ENCODE peak calls at places on chromosomes 13 and 19, in five cellular contexts. B, W, N, O and Y are unnamed samples.

GRCh38 chr13:92566767-92567166 is 659.8 kb upstream of the GPC6 start:
- DNase-seq in B (no peak), W (no peak), N (no peak), O (no peak), Y (no peak)

GRCh38 chr13:112842343-112842856 is 126.6 kb upstream of the MCF2L start:
- DNase-seq in B (no peak), W (peak), N (peak), O (no peak), Y (no peak)

GRCh38 chr13:78972561-78972960 is 313.6 kb upstream of the OBI1 start:
- DNase-seq in B (no peak), W (no peak), N (no peak), O (no peak), Y (no peak)

GRCh38 chr13:34913040-34913439 is 29.0 kb upstream of the NBEA start:
- DNase-seq in B (no peak), W (peak), N (peak), O (no peak), Y (peak)

GRCh38 chr13:80939581-80939980 is 598.7 kb upstream of the SPRY2 start:
- DNase-seq in B (no peak), W (no peak), N (no peak), O (no peak), Y (no peak)

GRCh38 chr19:57720878-57721277 is 6.5 kb downstream of the ZNF671 start:
- DNase-seq in B (no peak), W (no peak), N (no peak), O (no peak), Y (no peak)

GRCh38 chr19:16402076-16402475 is 69.7 kb downstream of the EPS15L1 start:
- DNase-seq in B (no peak), W (no peak), N (no peak), O (no peak), Y (no peak)

GRCh38 chr13:97194473-97194872 is 27.7 kb upstream of the MBNL2 start:
- DNase-seq in B (no peak), W (peak), N (peak), O (no peak), Y (no peak)

GRCh38 chr19:17495639-17496265 is 15.7 kb upstream of the PGLS start:
- DNase-seq in B (no peak), W (no peak), N (no peak), O (no peak), Y (no peak)

GRCh38 chr13:33935969-33936368 is 118.0 kb downstream of the RFC3 start:
- DNase-seq in B (no peak), W (no peak), N (no peak), O (no peak), Y (no peak)

GRCh38 chr13:78160793-78161192 is 242.2 kb upstream of the EDNRB start:
- DNase-seq in B (peak), W (peak), N (no peak), O (no peak), Y (no peak)

GRCh38 chr13:24146961-24147569 is 13.5 kb upstream of the SPATA13 start:
- DNase-seq in B (no peak), W (peak), N (no peak), O (no peak), Y (no peak)

GRCh38 chr19:57078802-57079201 is 41.0 kb upstream of the USP29 start:
- DNase-seq in B (no peak), W (no peak), N (no peak), O (no peak), Y (no peak)

GRCh38 chr19:10701955-10702307 is 692 bp downstream of the QTRT1 start:
- DNase-seq in B (no peak), W (no peak), N (peak), O (no peak), Y (no peak)

GRCh38 chr13:65499251-65499650 is 1730.9 kb downstream of the PCDH9 start:
- DNase-seq in B (no peak), W (no peak), N (no peak), O (no peak), Y (no peak)

GRCh38 chr19:44113784-44114390 is 688 bp downstream of the ZNF225 start:
- DNase-seq in B (no peak), W (no peak), N (no peak), O (no peak), Y (no peak)

GRCh38 chr13:110683203-110683883 is 22.6 kb downstream of the CARS2 start:
- DNase-seq in B (no peak), W (peak), N (peak), O (peak), Y (no peak)

GRCh38 chr19:3538965-3539742 is at the start of gene TEKTIP1:
- DNase-seq in B (no peak), W (no peak), N (no peak), O (no peak), Y (no peak)

GRCh38 chr19:44662686-44663085 is 8.6 kb upstream of the CEACAM19 start:
- DNase-seq in B (no peak), W (peak), N (no peak), O (no peak), Y (no peak)

GRCh38 chr13:53018690-53019647 is 9.6 kb upstream of the OLFM4 start:
- DNase-seq in B (no peak), W (no peak), N (no peak), O (no peak), Y (no peak)

GRCh38 chr19:11261431-11261901 is 858 bp downstream of the DOCK6 start:
- DNase-seq in B (no peak), W (no peak), N (no peak), O (no peak), Y (no peak)

GRCh38 chr13:114298866-114299265 is 15.4 kb upstream of the CHAMP1 start:
- DNase-seq in B (no peak), W (no peak), N (no peak), O (no peak), Y (no peak)

GRCh38 chr13:20231839-20232555 is at the start of gene GJB6:
- DNase-seq in B (no peak), W (no peak), N (no peak), O (peak), Y (no peak)

GRCh38 chr13:38769526-38769925 is 82.6 kb downstream of the FREM2 start:
- DNase-seq in B (no peak), W (no peak), N (no peak), O (no peak), Y (no peak)

GRCh38 chr19:8367327-8368001 is 3.5 kb downstream of the ANGPTL4 start:
- DNase-seq in B (peak), W (peak), N (peak), O (no peak), Y (no peak)

GRCh38 chr19:33385956-33386355 is 12.4 kb downstream of the CEBPG start:
- DNase-seq in B (no peak), W (no peak), N (no peak), O (no peak), Y (no peak)

GRCh38 chr13:114032121-114032799 is 58.4 kb upstream of the C13orf46 start:
- DNase-seq in B (no peak), W (peak), N (peak), O (no peak), Y (no peak)

GRCh38 chr19:14786421-14786851 is 8.1 kb upstream of the ADGRE2 start:
- DNase-seq in B (no peak), W (peak), N (no peak), O (no peak), Y (no peak)

GRCh38 chr19:2254052-2254872 is 2.0 kb downstream of the JSRP1 start:
- DNase-seq in B (no peak), W (peak), N (peak), O (no peak), Y (no peak)

GRCh38 chr19:791605-792360 is 5.5 kb upstream of the PTBP1 start:
- DNase-seq in B (no peak), W (peak), N (no peak), O (no peak), Y (no peak)

GRCh38 chr19:790971-791604 is 6.2 kb upstream of the PTBP1 start:
- DNase-seq in B (no peak), W (no peak), N (no peak), O (no peak), Y (no peak)

GRCh38 chr19:794989-795658 is 2.1 kb upstream of the PTBP1 start:
- DNase-seq in B (no peak), W (no peak), N (no peak), O (no peak), Y (no peak)

GRCh38 chr19:793775-794174 is 3.5 kb upstream of the PTBP1 start:
- DNase-seq in B (no peak), W (no peak), N (no peak), O (no peak), Y (no peak)

GRCh38 chr19:792361-792885 is 4.8 kb upstream of the PTBP1 start:
- DNase-seq in B (no peak), W (no peak), N (no peak), O (no peak), Y (no peak)
- H3K4me3 ChIP-seq in B (no peak), W (no peak), N (no peak), O (no peak), Y (no peak)

DNA sequence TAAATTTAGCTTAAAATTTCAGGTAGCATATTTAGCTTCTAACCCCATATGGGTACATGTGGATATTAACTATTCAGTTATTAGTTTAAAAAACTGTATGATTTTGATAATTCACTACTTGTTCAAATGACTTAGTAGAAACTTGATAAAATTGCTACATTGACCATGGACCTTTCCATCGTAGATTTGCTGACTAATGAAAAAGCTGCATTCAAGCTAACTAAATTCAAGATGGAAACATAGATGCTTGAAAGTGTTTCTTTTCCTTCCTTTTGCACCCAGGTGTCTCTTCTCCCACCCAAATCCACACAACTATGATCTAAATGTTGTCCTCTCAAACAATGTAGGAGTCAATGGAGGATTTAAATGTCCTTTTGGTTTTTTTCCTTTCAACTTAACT is 439.2 kb downstream of the TBC1D4 start:
- DNase-seq in B (no peak), W (no peak), N (no peak), O (no peak), Y (no peak)
- H3K4me3 ChIP-seq in B (no peak), W (no peak), N (no peak), O (no peak), Y (no peak)

GRCh38 chr19:45763691-45764294 is 5.3 kb downstream of the SIX5 start:
- DNase-seq in B (no peak), W (no peak), N (no peak), O (no peak), Y (no peak)

GRCh38 chr19:45765365-45766292 is 3.4 kb downstream of the SIX5 start:
- DNase-seq in B (no peak), W (no peak), N (no peak), O (no peak), Y (no peak)

GRCh38 chr19:45762870-45763631 is 6.0 kb downstream of the SIX5 start:
- DNase-seq in B (no peak), W (no peak), N (no peak), O (no peak), Y (no peak)

GRCh38 chr19:45764947-45765346 is 4.1 kb downstream of the SIX5 start:
- DNase-seq in B (no peak), W (no peak), N (no peak), O (no peak), Y (no peak)

GRCh38 chr19:45764487-45764886 is 4.6 kb downstream of the SIX5 start:
- DNase-seq in B (no peak), W (no peak), N (no peak), O (no peak), Y (no peak)
- H3K4me3 ChIP-seq in B (no peak), W (no peak), N (no peak), O (no peak), Y (no peak)

GRCh38 chr19:18650468-18651001 is 13.7 kb downstream of the KLHL26 start:
- DNase-seq in B (peak), W (peak), N (peak), O (no peak), Y (no peak)
- H3K4me3 ChIP-seq in B (peak), W (no peak), N (no peak), O (no peak), Y (no peak)